ENCODE peak calls at places on chromosomes 5 and 9, in five cellular contexts. M, F, V, U and C are unnamed samples.

GRCh38 chr9:94974154-94974860 is 247.8 kb downstream of the AOPEP start:
- DNase-seq in M (no peak), F (no peak), U (peak; percentile 49), V (no peak), C (peak; percentile 45)

GRCh38 chr5:53357439-53357838 is 123.0 kb upstream of the FST start:
- DNase-seq in M (no peak), U (no peak), V (no peak), F (no peak), C (no peak)

GRCh38 chr5:1547236-1547635 is 23.5 kb upstream of the LPCAT1 start:
- DNase-seq in V (no peak), M (no peak), F (no peak), U (no peak), C (no peak)

GRCh38 chr5:126107381-126107780 is 315.8 kb upstream of the GRAMD2B start:
- DNase-seq in U (no peak), M (no peak), V (no peak), F (no peak), C (no peak)

GRCh38 chr5:108141676-108142075 is 240.2 kb downstream of the FBXL17 start:
- DNase-seq in V (no peak), M (no peak), F (no peak), U (no peak), C (no peak)

GRCh38 chr5:54438601-54439399 is 16.7 kb upstream of the HSPB3 start:
- DNase-seq in F (no peak), V (no peak), M (no peak), U (no peak), C (no peak)

GRCh38 chr5:111722016-111722591 is 34.9 kb downstream of the NREP start:
- DNase-seq in V (no peak), M (no peak), F (no peak), U (no peak), C (peak; percentile 74)

GRCh38 chr5:43560128-43560527 is 3.3 kb upstream of the PAIP1 start:
- DNase-seq in U (no peak), F (no peak), M (no peak), V (no peak), C (peak; percentile 58)

GRCh38 chr5:121429761-121430160 is 421.9 kb upstream of the FTMT start:
- DNase-seq in M (no peak), F (no peak), U (no peak), V (no peak), C (no peak)

GRCh38 chr5:34690898-34691297 is 34.8 kb downstream of the RAI14 start:
- DNase-seq in M (no peak), F (no peak), U (no peak), V (no peak), C (no peak)

GRCh38 chr5:96751203-96752169 is 56.3 kb downstream of the ERAP1 start:
- DNase-seq in M (no peak), F (no peak), U (no peak), V (no peak), C (no peak)

GRCh38 chr5:115435776-115436712 is 108.5 kb downstream of the FEM1C start:
- DNase-seq in U (no peak), V (no peak), M (no peak), F (no peak), C (no peak)

GRCh38 chr9:137438591-137439157 is 2.5 kb downstream of the ENTPD8 start:
- DNase-seq in V (peak; percentile 37), M (no peak), F (no peak), U (no peak), C (no peak)

GRCh38 chr5:1720396-1721110 is 79.1 kb downstream of the MRPL36 start:
- DNase-seq in V (no peak), F (no peak), M (no peak), U (no peak), C (no peak)

GRCh38 chr9:13023498-13023897 is 248.7 kb downstream of the LURAP1L start:
- DNase-seq in M (no peak), F (peak; percentile 76), U (no peak), V (no peak), C (no peak)

GRCh38 chr9:87088192-87088591 is 140.9 kb upstream of the GAS1 start:
- DNase-seq in M (no peak), V (no peak), F (no peak), U (no peak), C (no peak)

GRCh38 chr9:119268985-119269384 is 100.2 kb downstream of the BRINP1 start:
- DNase-seq in F (no peak), V (no peak), U (no peak), M (no peak), C (no peak)

GRCh38 chr5:181235323-181235688 is 8.4 kb downstream of the RACK1 start:
- DNase-seq in M (no peak), V (no peak), F (no peak), U (no peak), C (no peak)

GRCh38 chr5:142888469-142889085 is 118.4 kb downstream of the ARHGAP26 start:
- DNase-seq in V (no peak), F (peak; percentile 12), M (no peak), U (peak; percentile 79), C (peak; percentile 65)

GRCh38 chr9:19967567-19968459 is 179.0 kb upstream of the SLC24A2 start:
- DNase-seq in M (no peak), F (peak; percentile 32), V (no peak), U (no peak), C (no peak)

GRCh38 chr5:145908206-145908945 is 28.0 kb upstream of the SH3RF2 start:
- DNase-seq in U (no peak), M (no peak), V (no peak), F (no peak), C (no peak)

GRCh38 chr5:138632900-138633489 is 57.8 kb upstream of the HSPA9 start:
- DNase-seq in F (no peak), U (peak; percentile 72), M (no peak), V (peak; percentile 85), C (peak; percentile 75)

GRCh38 chr9:137724114-137724445 is 105.3 kb downstream of the EHMT1 start:
- DNase-seq in M (no peak), V (no peak), U (no peak), F (no peak), C (no peak)

GRCh38 chr9:76519027-76519835 is 60.2 kb downstream of the GCNT1 start:
- DNase-seq in U (no peak), F (no peak), M (no peak), V (no peak), C (no peak)

GRCh38 chr5:145775893-145776444 is 59.2 kb downstream of the PRELID2 start:
- DNase-seq in V (no peak), U (peak; percentile 80), M (no peak), F (no peak), C (peak; percentile 84)

GRCh38 chr9:99948896-99949295 is 42.4 kb downstream of the STX17 start:
- DNase-seq in V (no peak), F (no peak), U (no peak), M (no peak), C (no peak)

GRCh38 chr9:97766092-97766491 is 69.0 kb upstream of the XPA start:
- DNase-seq in V (no peak), F (no peak), M (no peak), U (peak; percentile 85), C (peak; percentile 76)

GRCh38 chr5:102795546-102795945 is 40.4 kb downstream of the PAM start:
- DNase-seq in M (no peak), F (no peak), V (no peak), U (no peak), C (no peak)

GRCh38 chr9:92455217-92455616 is 27.1 kb downstream of the ASPN start:
- DNase-seq in U (no peak), M (no peak), F (no peak), V (no peak), C (no peak)

GRCh38 chr9:36895744-36896260 is 138.3 kb downstream of the PAX5 start:
- DNase-seq in V (no peak), U (no peak), M (no peak), F (no peak), C (no peak)